ENCODE peak calls at places on chromosomes 1 and 21, in six cellular contexts. X is PC-9, S is fibroblast of lung, Q is upper lobe of left lung, O is heart left ventricle, W is astrocyte. B is an unnamed sample.

GRCh38 chr1:229024528-229025119 is 246.3 kb upstream of the RAB4A start:
- DNase-seq in X (no peak), S (peak), Q (peak), O (no peak), W (peak), B (no peak)

GRCh38 chr1:95323117-95323516 is 89.1 kb downstream of the RWDD3 start:
- DNase-seq in X (no peak), S (peak), Q (no peak), O (no peak), W (peak), B (no peak)

GRCh38 chr21:42122808-42123207 is 51.7 kb downstream of the UMODL1 start:
- DNase-seq in X (no peak), S (no peak), Q (peak), O (no peak), W (no peak), B (no peak)

GRCh38 chr1:235938714-235939487 is 72.2 kb upstream of the LYST start:
- DNase-seq in X (no peak), S (no peak), Q (no peak), O (no peak), W (no peak), B (no peak)

GRCh38 chr21:42818328-42818749 is 61.0 kb downstream of the WDR4 start:
- DNase-seq in X (peak), S (peak), Q (peak), O (peak), W (peak), B (no peak)

GRCh38 chr1:53025034-53025777 is 36.8 kb upstream of the PODN start:
- DNase-seq in X (peak), S (peak), Q (peak), O (peak), W (peak), B (no peak)

GRCh38 chr1:186043276-186043675 is 309.1 kb downstream of the HMCN1 start:
- DNase-seq in X (no peak), S (no peak), Q (no peak), O (no peak), W (no peak), B (no peak)

GRCh38 chr1:44676484-44677200 is 2.1 kb downstream of the ARMH1 start:
- DNase-seq in X (peak), S (peak), Q (peak), O (no peak), W (peak), B (no peak)

GRCh38 chr1:24379733-24380315 is 33.8 kb downstream of the STPG1 start:
- DNase-seq in X (no peak), S (peak), Q (no peak), O (no peak), W (no peak), B (no peak)

GRCh38 chr1:174743654-174744561 is 255.8 kb upstream of the CACYBP start:
- DNase-seq in X (no peak), S (peak), Q (no peak), O (no peak), W (peak), B (no peak)

GRCh38 chr1:38129473-38129872 is 82.9 kb upstream of the POU3F1 start:
- DNase-seq in X (no peak), S (no peak), Q (no peak), O (no peak), W (no peak), B (no peak)

GRCh38 chr1:233613252-233614172 is at the start of gene KCNK1:
- DNase-seq in X (peak), S (peak), Q (peak), O (peak), W (peak), B (no peak)

GRCh38 chr1:66335859-66336640 is 197.9 kb upstream of the SGIP1 start:
- DNase-seq in X (no peak), S (no peak), Q (peak), O (peak), W (no peak), B (peak)

GRCh38 chr1:3428899-3429298 is 25.6 kb upstream of the ARHGEF16 start:
- DNase-seq in X (no peak), S (no peak), Q (no peak), O (no peak), W (no peak), B (no peak)

GRCh38 chr1:6834366-6834765 is 49.1 kb downstream of the CAMTA1 start:
- DNase-seq in X (no peak), S (no peak), Q (no peak), O (no peak), W (no peak), B (no peak)
- H3K27ac ChIP-seq in X (no peak), S (no peak), Q (no peak), O (no peak), W (no peak), B (no peak)

GRCh38 chr1:17946434-17946833 is 161.2 kb upstream of the IGSF21 start:
- DNase-seq in X (no peak), S (no peak), Q (no peak), O (no peak), W (no peak), B (no peak)
- H3K4me3 ChIP-seq in X (no peak), S (no peak), Q (no peak), O (no peak), W (no peak), B (no peak)

GRCh38 chr1:28591708-28592313 is at the start of gene RAB42:
- DNase-seq in X (peak), S (peak), Q (peak), O (peak), W (no peak), B (no peak)

GRCh38 chr1:28592314-28593071 is 428 bp downstream of the RAB42 start:
- DNase-seq in X (peak), S (no peak), Q (peak), O (peak), W (no peak), B (peak)

GRCh38 chr1:28594661-28595411 is 2.8 kb downstream of the RAB42 start:
- DNase-seq in X (peak), S (peak), Q (no peak), O (no peak), W (peak), B (no peak)

GRCh38 chr1:28595412-28596191 is 3.5 kb downstream of the RAB42 start:
- DNase-seq in X (no peak), S (no peak), Q (no peak), O (no peak), W (no peak), B (no peak)
- H3K27ac ChIP-seq in X (no peak), S (no peak), Q (no peak), O (no peak), W (peak), B (no peak)

GRCh38 chr1:119047040-119047438 is 58.9 kb upstream of the TBX15 start:
- DNase-seq in X (no peak), S (peak), Q (no peak), O (no peak), W (peak), B (no peak)
- H3K4me3 ChIP-seq in X (no peak), S (no peak), Q (no peak), O (peak), W (no peak), B (no peak)

GRCh38 chr21:34745557-34746255 is 76.9 kb downstream of the CLIC6 start:
- DNase-seq in X (peak), S (peak), Q (peak), O (peak), W (peak), B (peak)
- H3K27ac ChIP-seq in X (no peak), S (no peak), Q (no peak), O (no peak), W (no peak), B (no peak)

DNA sequence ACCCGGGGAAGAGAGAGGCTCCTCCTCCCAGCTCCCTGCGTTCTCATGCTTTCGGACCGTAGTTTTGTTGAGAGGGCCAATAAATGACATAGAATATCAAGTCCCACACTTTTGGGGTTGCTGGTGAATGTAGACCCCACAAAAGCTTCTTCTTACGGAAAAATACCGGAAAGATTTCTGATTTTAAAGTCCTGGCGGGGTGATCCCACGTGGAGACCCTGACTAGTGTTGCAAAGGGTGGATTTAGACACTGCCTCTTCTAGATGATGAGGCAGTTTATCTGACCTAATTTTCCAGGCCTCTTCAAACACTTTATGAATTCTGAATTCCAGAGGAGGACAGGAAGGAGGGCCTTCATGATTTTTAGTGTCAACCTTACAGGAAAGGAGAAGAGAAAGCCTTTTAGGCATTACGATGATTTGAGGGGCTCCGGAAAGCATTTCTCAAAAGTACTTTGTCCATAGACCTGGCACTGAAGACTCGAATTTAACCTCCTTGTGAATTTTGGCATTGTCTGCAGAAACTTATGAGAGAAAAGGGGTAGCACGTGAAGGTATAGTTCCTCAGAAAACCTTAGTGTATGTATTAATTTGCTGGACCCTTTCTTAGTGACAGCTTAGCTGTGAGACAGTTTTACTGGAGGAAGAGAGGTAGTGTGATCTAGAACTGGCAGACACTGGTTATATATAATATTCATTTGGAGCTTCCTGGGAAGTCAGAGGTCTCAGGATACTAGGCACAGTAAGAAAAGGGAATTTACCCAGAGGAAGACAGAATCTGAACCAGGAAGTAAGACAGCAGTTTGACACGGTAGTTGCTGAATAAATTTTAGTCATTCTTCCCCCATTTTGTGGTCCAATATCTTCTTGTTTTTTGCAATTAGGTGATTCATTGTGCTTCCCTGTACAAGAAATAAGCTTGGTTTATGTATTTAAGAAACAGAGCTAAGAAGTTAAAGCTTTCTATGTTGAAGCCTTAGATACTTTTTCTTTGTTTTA is 931 bp downstream of the TMEM167B start:
- DNase-seq in X (no peak), S (peak), Q (no peak), O (no peak), W (peak), B (no peak)
- H3K4me3 ChIP-seq in X (peak), S (peak), Q (peak), O (peak), W (peak), B (peak)